ENCODE peak calls at places on chromosomes 13 and 19, in four cellular contexts. G is HepG2, B is GM12878, N is K562. X is an unnamed sample.

GRCh38 chr19:50720181-50720920 is 749 bp upstream of the SHANK1 start:
- DNase-seq in G (no peak), B (no peak), N (no peak), X (no peak)

GRCh38 chr19:8611391-8611883 is 922 bp upstream of the ADAMTS10 start:
- DNase-seq in G (no peak), B (no peak), N (no peak), X (peak)

GRCh38 chr19:13707901-13708300 is 56.4 kb upstream of the MRI1 start:
- DNase-seq in G (no peak), B (no peak), N (no peak), X (no peak)

GRCh38 chr13:111117961-111118360 is 2.9 kb downstream of the ARHGEF7 start:
- DNase-seq in G (no peak), B (no peak), N (no peak), X (peak)

GRCh38 chr19:16325161-16325527 is 518 bp downstream of the KLF2 start:
- DNase-seq in G (no peak), B (no peak), N (peak), X (peak)

GRCh38 chr19:13060233-13060963 is 42.3 kb downstream of the LYL1 start:
- DNase-seq in G (peak), B (no peak), N (no peak), X (peak)

GRCh38 chr19:47716270-47716937 is 3.2 kb downstream of the EHD2 start:
- DNase-seq in G (no peak), B (no peak), N (no peak), X (no peak)

GRCh38 chr19:40147693-40148347 is 43.4 kb upstream of the MAP3K10 start:
- DNase-seq in G (no peak), B (no peak), N (peak), X (no peak)

GRCh38 chr13:62096652-62097051 is 681.0 kb upstream of the PCDH20 start:
- DNase-seq in G (no peak), B (no peak), N (no peak), X (no peak)

GRCh38 chr19:45800009-45800553 is 7.4 kb upstream of the DMWD start:
- DNase-seq in G (no peak), B (no peak), N (peak), X (no peak)

GRCh38 chr13:31012285-31013024 is 80.0 kb downstream of the TEX26 start:
- DNase-seq in G (peak), B (no peak), N (no peak), X (peak)

GRCh38 chr19:40549007-40549708 is 27.5 kb upstream of the SHKBP1 start:
- DNase-seq in G (peak), B (no peak), N (peak), X (peak)

GRCh38 chr13:92224825-92225224 is 826.4 kb downstream of the GPC5 start:
- DNase-seq in G (no peak), B (no peak), N (no peak), X (no peak)

GRCh38 chr19:47609885-47610545 is 1.1 kb downstream of the BICRA start:
- DNase-seq in G (peak), B (no peak), N (peak), X (peak)

GRCh38 chr13:42039946-42040729 is 8.3 kb upstream of the DGKH start:
- DNase-seq in G (no peak), B (peak), N (peak), X (peak)

GRCh38 chr19:20247016-20247683 is 80.1 kb downstream of the ZNF486 start:
- DNase-seq in G (no peak), B (no peak), N (no peak), X (peak)

GRCh38 chr13:73900591-73900990 is 233.6 kb downstream of the KLF12 start:
- DNase-seq in G (no peak), B (no peak), N (no peak), X (no peak)

GRCh38 chr19:49442354-49442753 is 1.0 kb upstream of the SLC17A7 start:
- DNase-seq in G (no peak), B (no peak), N (no peak), X (no peak)

GRCh38 chr19:55640043-55640576 is 692 bp upstream of the ZNF580 start:
- DNase-seq in G (no peak), B (no peak), N (peak), X (peak)

GRCh38 chr13:41059466-41059865 is 1.8 kb upstream of the WBP4 start:
- DNase-seq in G (no peak), B (no peak), N (no peak), X (peak)

GRCh38 chr13:31069808-31070544 is 91.7 kb downstream of the HSPH1 start:
- DNase-seq in G (no peak), B (no peak), N (no peak), X (no peak)

GRCh38 chr13:29758591-29759114 is 91.8 kb downstream of the UBL3 start:
- DNase-seq in G (peak), B (peak), N (peak), X (no peak)

GRCh38 chr13:110471833-110472162 is 89.7 kb downstream of the RAB20 start:
- DNase-seq in G (no peak), B (peak), N (peak), X (no peak)

GRCh38 chr19:48797103-48797502 is 13.7 kb downstream of the BCAT2 start:
- DNase-seq in G (no peak), B (no peak), N (no peak), X (no peak)

GRCh38 chr19:1705367-1705766 is 47.9 kb upstream of the ONECUT3 start:
- DNase-seq in G (no peak), B (no peak), N (no peak), X (no peak)

GRCh38 chr13:24074687-24075086 is 85.8 kb upstream of the SPATA13 start:
- DNase-seq in G (no peak), B (no peak), N (no peak), X (no peak)

GRCh38 chr19:15562861-15563260 is 52.2 kb upstream of the CYP4F8 start:
- DNase-seq in G (peak), B (no peak), N (no peak), X (no peak)

GRCh38 chr19:54188224-54188871 is 1.0 kb downstream of the MBOAT7 start:
- DNase-seq in G (no peak), B (no peak), N (peak), X (no peak)

GRCh38 chr19:19319725-19320361 is 466 bp downstream of the SUGP1 start:
- DNase-seq in G (no peak), B (no peak), N (peak), X (peak)

GRCh38 chr19:751501-752341 is 809 bp downstream of the MISP start:
- DNase-seq in G (peak), B (no peak), N (peak), X (peak)

GRCh38 chr19:30718014-30718413 is 345.8 kb downstream of the ZNF536 start:
- DNase-seq in G (no peak), B (no peak), N (no peak), X (no peak)

GRCh38 chr19:51366999-51367564 is 894 bp upstream of the ETFB start:
- DNase-seq in G (no peak), B (no peak), N (no peak), X (peak)

GRCh38 chr13:51154029-51154555 is 43.0 kb upstream of the C13orf42 start:
- DNase-seq in G (no peak), B (no peak), N (peak), X (no peak)

GRCh38 chr13:45792827-45793303 is 58.7 kb downstream of the SIAH3 start:
- DNase-seq in G (no peak), B (peak), N (no peak), X (no peak)

GRCh38 chr13:75906315-75906714 is 270.2 kb downstream of the LMO7 start:
- DNase-seq in G (no peak), B (no peak), N (no peak), X (no peak)

GRCh38 chr19:17455711-17456123 is 5.0 kb downstream of the NXNL1 start:
- DNase-seq in G (no peak), B (no peak), N (no peak), X (peak)

GRCh38 chr13:20616059-20616797 is 49.3 kb downstream of the IFT88 start:
- DNase-seq in G (no peak), B (no peak), N (no peak), X (no peak)

GRCh38 chr13:50494110-50494509 is 349.4 kb downstream of the DLEU7 start:
- DNase-seq in G (no peak), B (no peak), N (no peak), X (no peak)

DNA sequence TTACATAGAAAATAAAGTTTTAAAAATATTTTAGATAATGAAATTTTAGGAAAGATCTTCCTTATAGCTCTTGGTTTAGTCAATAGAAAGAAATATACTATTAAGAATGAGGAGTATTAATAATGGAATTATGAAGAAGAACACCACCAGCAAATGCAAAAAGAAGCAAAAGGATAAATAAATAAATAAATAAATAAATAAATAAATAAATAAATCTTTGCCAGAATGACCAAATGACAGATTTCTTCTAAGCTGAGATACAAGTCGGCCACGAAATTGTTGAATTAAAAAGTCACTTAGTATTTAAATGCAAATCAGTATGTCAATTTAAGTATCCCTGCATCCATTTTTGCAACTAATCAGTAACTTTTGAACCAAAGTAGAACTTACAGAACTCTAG is 95.9 kb downstream of the DACH1 start:
- DNase-seq in G (no peak), B (no peak), N (no peak), X (no peak)
- TF ChIP-seq ZBTB33 in G (no peak), B (no peak), N (no peak), X (no peak)

GRCh38 chr13:28494861-28495585 is at the start of gene FLT1:
- DNase-seq in G (no peak), B (no peak), N (no peak), X (peak)

GRCh38 chr13:28495586-28496564 is 947 bp upstream of the FLT1 start:
- DNase-seq in G (no peak), B (no peak), N (no peak), X (no peak)

GRCh38 chr13:28493740-28494536 is 990 bp downstream of the FLT1 start:
- DNase-seq in G (no peak), B (no peak), N (no peak), X (peak)

GRCh38 chr13:28492527-28493367 is 2.2 kb downstream of the FLT1 start:
- DNase-seq in G (no peak), B (peak), N (no peak), X (no peak)

DNA sequence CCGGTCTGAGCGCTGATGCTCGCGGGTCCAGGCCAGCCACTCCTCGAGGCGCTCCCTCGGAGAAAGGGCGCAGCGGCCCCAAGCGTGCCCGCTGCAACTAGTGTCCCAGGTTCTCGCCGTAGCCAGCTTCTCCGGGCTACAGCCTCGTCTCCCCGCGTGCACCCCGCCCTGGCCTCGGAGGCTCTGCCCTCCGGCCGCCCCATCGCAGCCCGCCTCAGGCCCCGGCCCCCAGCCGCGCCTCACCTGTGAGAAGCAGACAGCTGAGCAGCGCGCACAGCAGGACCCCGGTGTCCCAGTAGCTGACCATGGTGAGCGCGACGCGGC is 429 bp downstream of the FLT1 start:
- DNase-seq in G (no peak), B (no peak), N (no peak), X (no peak)
- TF ChIP-seq GABPA in G (no peak), B (no peak), N (no peak), X (no peak)

DNA sequence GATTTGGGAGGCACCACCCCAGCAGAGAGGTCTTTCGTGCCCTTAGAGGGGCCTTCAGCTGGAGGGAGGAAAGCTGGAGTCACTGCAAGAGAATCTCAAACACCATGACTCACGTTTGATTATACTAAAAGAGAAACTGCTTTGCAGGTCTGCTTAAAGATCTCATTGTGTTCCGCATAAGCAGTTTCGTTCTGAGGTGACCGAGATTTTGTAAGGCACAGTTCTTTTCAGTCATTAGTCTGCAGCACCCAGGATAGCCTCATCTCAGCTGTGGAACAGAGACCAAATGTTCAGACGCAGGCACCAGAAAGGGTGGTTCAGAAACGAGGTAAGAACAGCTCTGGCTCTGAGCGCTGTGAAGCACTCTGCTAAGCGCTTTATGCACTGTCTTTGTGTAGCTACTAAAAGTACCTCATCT is 71.2 kb upstream of the GTF3A start:
- DNase-seq in G (peak), B (peak), N (no peak), X (no peak)
- TF ChIP-seq ZBTB33 in G (no peak), B (no peak), N (no peak), X (no peak)

GRCh38 chr13:113809934-113810333 is 50.9 kb downstream of the TMEM255B start:
- DNase-seq in G (no peak), B (no peak), N (no peak), X (no peak)
- TF ChIP-seq GABPA in G (no peak), B (no peak), N (no peak), X (no peak)